ENCODE peak calls at places on chromosomes 1 and 21, in six cellular contexts. One of them, this sample, is unnamed. For H3K4me1, the result is how much of the 10 kb centered on the place peaks cover.

GRCh38 chr1:15799928-15800835 is 7.3 kb downstream of the UQCRHL start:
- DNase-seq in HCT116: peak
- DNase-seq in PC-3: peak
- DNase-seq in Caco-2: peak
- DNase-seq in lower lobe of right lung: peak
- DNase-seq in fibroblast of lung: peak
- DNase-seq in this sample: peak

GRCh38 chr1:163315773-163316374 is 5.9 kb upstream of the NUF2 start:
- DNase-seq in HCT116: no peak
- DNase-seq in PC-3: peak
- DNase-seq in Caco-2: peak
- DNase-seq in lower lobe of right lung: no peak
- DNase-seq in fibroblast of lung: peak
- DNase-seq in this sample: peak

GRCh38 chr1:43547538-43548072 is 16.9 kb downstream of the PTPRF start:
- DNase-seq in HCT116: no peak
- DNase-seq in PC-3: no peak
- DNase-seq in Caco-2: no peak
- DNase-seq in lower lobe of right lung: no peak
- DNase-seq in fibroblast of lung: no peak
- DNase-seq in this sample: no peak

GRCh38 chr1:87826639-87827345 is 498.1 kb downstream of the LMO4 start:
- DNase-seq in HCT116: no peak
- DNase-seq in PC-3: no peak
- DNase-seq in Caco-2: no peak
- DNase-seq in lower lobe of right lung: no peak
- DNase-seq in fibroblast of lung: peak
- DNase-seq in this sample: peak

GRCh38 chr21:45818904-45819285 is 162.7 kb upstream of the COL6A1 start:
- DNase-seq in HCT116: no peak
- DNase-seq in PC-3: peak
- DNase-seq in Caco-2: no peak
- DNase-seq in lower lobe of right lung: no peak
- DNase-seq in fibroblast of lung: peak
- DNase-seq in this sample: no peak

GRCh38 chr1:180382326-180383115 is 119.9 kb downstream of the ACBD6 start:
- DNase-seq in HCT116: no peak
- DNase-seq in PC-3: peak
- DNase-seq in Caco-2: no peak
- DNase-seq in lower lobe of right lung: no peak
- DNase-seq in fibroblast of lung: peak
- DNase-seq in this sample: peak

GRCh38 chr1:29502901-29503300 is 266.6 kb downstream of the PTPRU start:
- DNase-seq in HCT116: no peak
- DNase-seq in PC-3: no peak
- DNase-seq in Caco-2: no peak
- DNase-seq in lower lobe of right lung: no peak
- DNase-seq in fibroblast of lung: no peak
- DNase-seq in this sample: no peak

GRCh38 chr1:17494114-17494729 is 45.3 kb upstream of the ARHGEF10L start:
- DNase-seq in HCT116: peak
- DNase-seq in PC-3: peak
- DNase-seq in Caco-2: peak
- DNase-seq in lower lobe of right lung: peak
- DNase-seq in fibroblast of lung: peak
- DNase-seq in this sample: peak

GRCh38 chr21:45390121-45390751 is 14.7 kb upstream of the COL18A1 start:
- DNase-seq in HCT116: no peak
- DNase-seq in PC-3: no peak
- DNase-seq in Caco-2: no peak
- DNase-seq in lower lobe of right lung: peak
- DNase-seq in fibroblast of lung: no peak
- DNase-seq in this sample: no peak

GRCh38 chr1:87863317-87863716 is 534.6 kb downstream of the LMO4 start:
- DNase-seq in HCT116: no peak
- DNase-seq in PC-3: no peak
- DNase-seq in Caco-2: no peak
- DNase-seq in lower lobe of right lung: no peak
- DNase-seq in fibroblast of lung: no peak
- DNase-seq in this sample: no peak

GRCh38 chr1:245956225-245956624 is 550.9 kb downstream of the SMYD3 start:
- DNase-seq in HCT116: no peak
- DNase-seq in PC-3: no peak
- DNase-seq in Caco-2: no peak
- DNase-seq in lower lobe of right lung: no peak
- DNase-seq in fibroblast of lung: no peak
- DNase-seq in this sample: no peak

GRCh38 chr1:27233677-27234053 is 767 bp upstream of the WDTC1 start:
- DNase-seq in HCT116: no peak
- DNase-seq in PC-3: no peak
- DNase-seq in Caco-2: no peak
- DNase-seq in lower lobe of right lung: no peak
- DNase-seq in fibroblast of lung: no peak
- DNase-seq in this sample: no peak

GRCh38 chr1:235050911-235051360 is 77.7 kb downstream of the TOMM20 start:
- DNase-seq in HCT116: no peak
- DNase-seq in PC-3: no peak
- DNase-seq in Caco-2: no peak
- DNase-seq in lower lobe of right lung: peak
- DNase-seq in fibroblast of lung: peak
- DNase-seq in this sample: no peak

GRCh38 chr1:20785907-20786309 is 1.2 kb downstream of the HP1BP3 start:
- DNase-seq in HCT116: no peak
- DNase-seq in PC-3: peak
- DNase-seq in Caco-2: no peak
- DNase-seq in lower lobe of right lung: no peak
- DNase-seq in fibroblast of lung: peak
- DNase-seq in this sample: peak

GRCh38 chr21:42570841-42571387 is 57.3 kb downstream of the SLC37A1 start:
- DNase-seq in HCT116: no peak
- DNase-seq in PC-3: peak
- DNase-seq in Caco-2: no peak
- DNase-seq in lower lobe of right lung: peak
- DNase-seq in fibroblast of lung: no peak
- DNase-seq in this sample: no peak

GRCh38 chr1:35768350-35769187 is 1.2 kb downstream of the CLSPN start:
- DNase-seq in HCT116: no peak
- DNase-seq in PC-3: no peak
- DNase-seq in Caco-2: no peak
- DNase-seq in lower lobe of right lung: no peak
- DNase-seq in fibroblast of lung: peak
- DNase-seq in this sample: no peak

GRCh38 chr1:218778731-218779130 is 394.9 kb upstream of the LYPLAL1 start:
- DNase-seq in HCT116: no peak
- DNase-seq in PC-3: peak
- DNase-seq in Caco-2: no peak
- DNase-seq in lower lobe of right lung: no peak
- DNase-seq in fibroblast of lung: no peak
- DNase-seq in this sample: no peak

GRCh38 chr1:37473431-37474050 is 839 bp upstream of the ZC3H12A start:
- DNase-seq in HCT116: no peak
- DNase-seq in PC-3: peak
- DNase-seq in Caco-2: peak
- DNase-seq in lower lobe of right lung: no peak
- DNase-seq in fibroblast of lung: no peak
- DNase-seq in this sample: no peak

GRCh38 chr1:208065862-208066261 is 154.9 kb upstream of the CD34 start:
- DNase-seq in HCT116: no peak
- DNase-seq in PC-3: no peak
- DNase-seq in Caco-2: no peak
- DNase-seq in lower lobe of right lung: no peak
- DNase-seq in fibroblast of lung: no peak
- DNase-seq in this sample: no peak

GRCh38 chr1:42968654-42969053 is 10.0 kb upstream of the SLC2A1 start:
- DNase-seq in HCT116: no peak
- DNase-seq in PC-3: no peak
- DNase-seq in Caco-2: no peak
- DNase-seq in lower lobe of right lung: no peak
- DNase-seq in fibroblast of lung: no peak
- DNase-seq in this sample: no peak

GRCh38 chr1:226429051-226429461 is 21.2 kb upstream of the PARP1 start:
- DNase-seq in HCT116: no peak
- DNase-seq in PC-3: peak
- DNase-seq in Caco-2: no peak
- DNase-seq in lower lobe of right lung: no peak
- DNase-seq in fibroblast of lung: no peak
- DNase-seq in this sample: peak

GRCh38 chr1:234720709-234721436 is 110.9 kb upstream of the IRF2BP2 start:
- DNase-seq in HCT116: no peak
- DNase-seq in PC-3: no peak
- DNase-seq in Caco-2: no peak
- DNase-seq in lower lobe of right lung: no peak
- DNase-seq in fibroblast of lung: no peak
- DNase-seq in this sample: no peak

GRCh38 chr1:3556336-3556735 is 55.0 kb downstream of the MEGF6 start:
- DNase-seq in HCT116: no peak
- DNase-seq in PC-3: no peak
- DNase-seq in Caco-2: no peak
- DNase-seq in lower lobe of right lung: no peak
- DNase-seq in fibroblast of lung: no peak
- DNase-seq in this sample: no peak

GRCh38 chr1:165631403-165632151 is 543 bp downstream of the MGST3 start:
- DNase-seq in HCT116: peak
- DNase-seq in PC-3: peak
- DNase-seq in Caco-2: peak
- DNase-seq in lower lobe of right lung: peak
- DNase-seq in fibroblast of lung: peak
- DNase-seq in this sample: peak

GRCh38 chr1:204065986-204066300 is 7.0 kb upstream of the SOX13 start:
- DNase-seq in HCT116: no peak
- DNase-seq in PC-3: no peak
- DNase-seq in Caco-2: no peak
- DNase-seq in lower lobe of right lung: no peak
- DNase-seq in fibroblast of lung: no peak
- DNase-seq in this sample: no peak
- H3K4me1 ChIP-seq in HCT116: under half
- H3K4me1 ChIP-seq in PC-3: under half
- H3K4me1 ChIP-seq in Caco-2: under half
- H3K4me1 ChIP-seq in lower lobe of right lung: under half
- H3K4me1 ChIP-seq in fibroblast of lung: under half
- H3K4me1 ChIP-seq in this sample: under half

DNA sequence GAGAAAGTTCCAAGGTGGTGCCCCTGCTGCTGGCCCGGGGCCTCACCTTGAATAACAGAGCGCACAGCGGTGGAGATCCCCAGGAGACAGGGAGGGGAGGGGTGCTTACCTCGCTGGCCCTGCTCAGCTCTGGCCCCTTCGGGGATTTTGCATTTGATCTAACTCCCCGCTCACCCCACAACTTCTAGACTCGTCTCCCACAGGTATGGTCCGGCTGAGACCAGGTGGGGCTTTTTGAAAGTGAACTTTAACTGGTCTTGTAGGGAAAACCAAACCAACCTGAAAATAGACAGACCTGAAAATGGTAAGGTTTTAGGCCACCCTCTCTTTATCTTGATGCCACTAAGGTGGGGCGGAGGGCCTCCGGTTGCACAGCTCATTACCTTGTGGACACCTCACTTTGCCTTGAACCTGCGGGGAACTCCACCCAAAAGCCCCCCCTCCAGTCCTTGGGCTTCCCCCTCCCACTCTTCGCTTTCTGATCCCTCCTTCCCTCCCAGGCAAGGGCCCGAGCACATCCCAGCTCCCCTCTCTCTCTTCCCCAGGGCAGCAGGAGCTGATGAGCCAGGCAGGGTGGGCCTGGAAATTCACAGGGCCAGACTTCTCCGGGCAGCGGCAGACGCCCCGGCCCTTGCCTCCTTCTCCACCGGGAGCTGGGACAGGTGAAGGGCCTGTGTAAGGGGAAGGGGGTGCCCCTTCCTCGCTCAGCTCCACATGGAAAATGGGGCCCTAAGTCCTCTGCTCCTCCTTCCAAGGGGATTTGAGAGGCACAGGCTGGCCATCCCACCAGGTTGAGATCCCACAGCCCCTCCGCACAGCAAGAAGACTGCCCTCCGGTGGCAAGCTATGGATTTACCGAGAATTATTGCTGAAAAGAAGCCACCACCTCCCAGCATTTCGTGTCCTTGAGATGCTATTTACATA is 16.1 kb downstream of the TNFRSF8 start:
- DNase-seq in HCT116: peak
- DNase-seq in PC-3: peak
- DNase-seq in Caco-2: peak
- DNase-seq in lower lobe of right lung: no peak
- DNase-seq in fibroblast of lung: peak
- DNase-seq in this sample: no peak
- TF ChIP-seq CTCF in HCT116: peak
- TF ChIP-seq CTCF in PC-3: peak
- TF ChIP-seq CTCF in Caco-2: peak
- TF ChIP-seq CTCF in lower lobe of right lung: peak
- TF ChIP-seq CTCF in fibroblast of lung: peak
- TF ChIP-seq CTCF in this sample: peak

DNA sequence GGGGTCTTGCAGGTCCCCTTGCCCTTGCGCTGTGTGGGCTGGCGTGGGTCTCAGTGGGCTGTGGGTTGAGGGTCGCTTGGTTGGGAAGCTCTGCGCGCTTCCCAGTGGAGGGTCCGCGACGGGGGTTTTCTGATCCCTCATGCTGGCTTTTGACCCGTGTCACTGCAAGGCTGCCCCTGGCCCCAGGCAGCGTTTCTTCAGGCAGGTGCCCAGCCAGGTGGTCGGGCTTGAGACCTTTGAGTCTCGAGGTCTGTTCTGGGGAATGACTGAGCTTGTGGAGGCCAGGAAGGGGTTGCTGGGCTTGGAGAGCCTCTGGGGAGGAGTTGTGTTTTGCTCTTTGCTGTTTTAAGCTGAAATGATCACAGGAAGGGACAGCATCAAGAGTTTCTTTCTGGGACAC is 5.3 kb downstream of the SKI start:
- DNase-seq in HCT116: no peak
- DNase-seq in PC-3: no peak
- DNase-seq in Caco-2: no peak
- DNase-seq in lower lobe of right lung: no peak
- DNase-seq in fibroblast of lung: no peak
- DNase-seq in this sample: no peak
- H3K4me1 ChIP-seq in HCT116: under half
- H3K4me1 ChIP-seq in PC-3: under half
- H3K4me1 ChIP-seq in Caco-2: under half
- H3K4me1 ChIP-seq in lower lobe of right lung: half or more
- H3K4me1 ChIP-seq in fibroblast of lung: under half
- H3K4me1 ChIP-seq in this sample: under half

DNA sequence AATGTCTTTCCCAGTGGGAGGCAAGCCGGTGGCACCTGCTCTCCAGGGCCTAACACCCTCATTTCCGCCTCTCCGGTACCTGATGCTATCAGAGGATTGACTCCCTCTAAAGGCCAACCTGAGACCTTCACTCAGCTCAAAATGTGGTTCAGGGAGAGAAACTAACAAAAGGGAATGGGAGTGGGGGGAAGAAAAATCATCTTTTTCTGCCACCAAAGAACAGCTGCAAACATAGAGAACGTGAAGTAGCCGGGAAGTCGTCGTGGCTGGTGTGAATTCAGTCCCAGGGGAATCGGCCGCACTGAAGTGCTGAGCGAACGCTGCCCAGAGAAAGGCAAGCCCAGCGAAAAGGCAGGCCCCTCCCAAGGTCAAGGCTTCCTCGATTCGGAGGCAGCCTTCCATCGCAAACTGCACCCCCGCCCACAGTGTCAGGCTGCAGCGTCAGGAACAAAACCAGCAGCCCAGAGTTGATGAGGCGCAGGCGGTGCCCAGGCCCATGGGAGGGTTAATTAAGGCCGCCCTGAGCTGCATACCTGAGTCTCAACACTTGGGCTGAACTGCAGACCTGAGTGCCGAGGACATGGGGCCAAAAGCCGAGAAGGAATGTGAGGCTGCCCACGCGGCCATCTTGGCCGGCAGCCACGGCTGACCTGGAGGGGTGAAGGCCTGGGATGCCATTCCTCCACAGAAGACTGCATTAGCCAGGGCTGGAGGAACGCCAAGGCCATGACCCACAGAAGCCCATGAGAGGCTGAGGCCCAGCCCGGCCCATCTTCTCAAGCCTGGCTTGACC is 160.2 kb downstream of the PSMG1 start:
- DNase-seq in HCT116: no peak
- DNase-seq in PC-3: no peak
- DNase-seq in Caco-2: no peak
- DNase-seq in lower lobe of right lung: peak
- DNase-seq in fibroblast of lung: peak
- DNase-seq in this sample: no peak
- TF ChIP-seq CTCF in HCT116: peak
- TF ChIP-seq CTCF in PC-3: peak
- TF ChIP-seq CTCF in Caco-2: no peak
- TF ChIP-seq CTCF in lower lobe of right lung: peak
- TF ChIP-seq CTCF in fibroblast of lung: peak
- TF ChIP-seq CTCF in this sample: peak